ENCODE peak calls at places on chromosomes 11 and 22, in four cellular contexts. G, W, C and O are unnamed samples.

GRCh38 chr22:29487587-29487986 is 7.6 kb downstream of the NEFH start:
- DNase-seq in C (no peak), W (no peak), G (no peak), O (no peak)

GRCh38 chr11:396511-396947 is 2.5 kb downstream of the PKP3 start:
- DNase-seq in C (no peak), G (no peak), W (no peak), O (peak)

GRCh38 chr11:47587733-47588326 is 1.4 kb downstream of the FAM180B start:
- DNase-seq in C (no peak), W (no peak), G (no peak), O (no peak)

GRCh38 chr11:125070699-125071254 is 7.7 kb downstream of the SLC37A2 start:
- DNase-seq in W (peak), G (peak), C (peak), O (peak)

GRCh38 chr11:83819936-83820549 is 533.9 kb upstream of the CCDC90B start:
- DNase-seq in G (peak), W (peak), C (peak), O (peak)

GRCh38 chr11:66068154-66068821 is 1.8 kb upstream of the PACS1 start:
- DNase-seq in W (peak), C (peak), G (peak), O (peak)

GRCh38 chr11:112811781-112812180 is 149.4 kb upstream of the NCAM1 start:
- DNase-seq in W (no peak), C (no peak), G (no peak), O (no peak)

GRCh38 chr11:72844356-72844755 is 30.1 kb downstream of the ATG16L2 start:
- DNase-seq in C (no peak), G (peak), W (no peak), O (peak)

GRCh38 chr11:86509579-86509978 is 134.9 kb downstream of the CCDC81 start:
- DNase-seq in C (peak), G (no peak), W (no peak), O (no peak)

GRCh38 chr22:21771631-21771976 is 36.0 kb upstream of the YPEL1 start:
- DNase-seq in G (no peak), W (no peak), C (no peak), O (no peak)

GRCh38 chr11:16382638-16383380 is 26.5 kb upstream of the SOX6 start:
- DNase-seq in C (peak), W (no peak), G (no peak), O (peak)

GRCh38 chr11:96424693-96425092 is 34.9 kb downstream of the JRKL start:
- DNase-seq in C (peak), W (no peak), G (no peak), O (peak)

GRCh38 chr11:7657306-7658025 is 15.8 kb downstream of the CYB5R2 start:
- DNase-seq in G (peak), W (peak), C (peak), O (peak)

GRCh38 chr11:62141111-62142042 is 17.6 kb downstream of the INCENP start:
- DNase-seq in W (no peak), C (no peak), G (no peak), O (no peak)

GRCh38 chr11:126808851-126809250 is 191.7 kb downstream of the KIRREL3 start:
- DNase-seq in W (peak), C (no peak), G (no peak), O (no peak)

GRCh38 chr11:129268371-129268770 is 76.2 kb upstream of the ARHGAP32 start:
- DNase-seq in C (no peak), W (no peak), G (no peak), O (no peak)

GRCh38 chr22:46025973-46026906 is 49.3 kb upstream of the WNT7B start:
- DNase-seq in C (no peak), W (peak), G (no peak), O (no peak)

GRCh38 chr11:11025087-11025486 is 167.2 kb upstream of the ZBED5 start:
- DNase-seq in W (no peak), C (peak), G (no peak), O (peak)

GRCh38 chr11:11020747-11021149 is 162.9 kb upstream of the ZBED5 start:
- DNase-seq in G (no peak), W (no peak), C (no peak), O (no peak)

GRCh38 chr11:11027271-11027670 is 169.4 kb upstream of the ZBED5 start:
- DNase-seq in C (peak), G (no peak), W (no peak), O (peak)

GRCh38 chr11:11020219-11020726 is 162.4 kb upstream of the ZBED5 start:
- DNase-seq in W (no peak), C (no peak), G (no peak), O (no peak)

GRCh38 chr11:11022126-11022730 is 164.4 kb upstream of the ZBED5 start:
- DNase-seq in G (peak), W (no peak), C (peak), O (peak)
- TF ChIP-seq CTCF in G (peak), W (no peak), C (no peak), O (peak)

GRCh38 chr22:41217553-41218157 is 12.5 kb downstream of the L3MBTL2 start:
- DNase-seq in W (peak), C (peak), G (peak), O (peak)
- H3K4me3 ChIP-seq in W (no peak), C (peak), G (peak), O (no peak)

DNA sequence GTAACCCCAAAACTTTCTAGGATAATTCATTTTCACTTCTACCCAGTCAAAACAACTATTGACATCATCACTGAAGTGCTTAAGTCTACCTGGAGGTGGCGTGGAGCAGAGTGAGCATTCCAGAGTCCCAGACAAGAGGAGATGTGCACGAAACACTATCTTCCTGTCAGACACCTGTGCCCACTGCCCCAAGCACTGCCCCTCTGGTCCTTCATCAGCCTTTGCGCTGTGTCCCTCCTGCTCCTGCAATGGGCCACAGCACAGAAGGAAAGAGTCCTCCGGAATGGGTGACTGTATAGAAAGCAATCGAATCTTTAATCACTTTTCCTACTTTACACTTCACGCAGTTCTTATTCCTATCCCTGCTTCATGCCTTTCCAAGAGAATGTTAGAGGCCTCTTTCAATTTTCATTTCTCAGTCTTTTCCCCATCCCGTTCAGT is 512 bp upstream of the GRIA4 start:
- DNase-seq in W (peak), G (peak), C (peak), O (no peak)
- TF ChIP-seq CTCF in W (no peak), G (peak), C (peak), O (peak)

DNA sequence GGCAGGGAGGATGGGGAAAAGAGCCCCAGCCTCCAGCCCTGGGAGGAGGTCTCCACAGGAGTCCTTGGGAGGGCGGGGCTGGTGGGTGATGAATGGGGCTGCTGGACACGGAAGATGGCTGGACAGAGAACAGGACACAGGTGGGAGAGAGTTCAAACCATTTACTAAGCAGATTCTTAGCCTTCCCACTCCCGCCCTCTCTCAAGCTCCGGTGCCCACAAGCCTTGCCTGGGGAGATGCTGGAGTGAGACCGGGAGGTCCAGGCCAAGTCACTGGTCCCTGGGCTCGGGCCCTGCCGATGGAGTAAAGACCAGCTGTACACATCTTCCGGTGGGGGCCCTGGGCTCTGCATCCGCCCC is 1.4 kb downstream of the CLDN5 start:
- DNase-seq in G (no peak), C (no peak), W (no peak), O (no peak)
- H3K4me3 ChIP-seq in G (no peak), C (no peak), W (no peak), O (no peak)